ENCODE peak calls at places on chromosomes 5 and 9, in four cellular contexts. S is naive thymus-derived CD4-positive, alpha-beta T cell; G is right cardiac atrium; V is transverse colon. F is an unnamed sample.

GRCh38 chr9:134601764-134602163 is 39.8 kb upstream of the COL5A1 start:
- DNase-seq in G (no peak), S (no peak), V (no peak), F (no peak)

GRCh38 chr5:17189381-17190036 is 27.9 kb upstream of the BASP1 start:
- DNase-seq in S (peak), G (peak), V (peak), F (peak)

GRCh38 chr5:43315697-43316096 is 2.5 kb upstream of the HMGCS1 start:
- DNase-seq in S (no peak), V (no peak), G (no peak), F (no peak)

GRCh38 chr5:168086104-168086610 is 205.3 kb upstream of the WWC1 start:
- DNase-seq in V (peak), G (no peak), S (no peak), F (no peak)

GRCh38 chr5:136031713-136032112 is 2.9 kb downstream of the TGFBI start:
- DNase-seq in V (no peak), G (no peak), S (no peak), F (no peak)

GRCh38 chr9:137252555-137253506 is 1.7 kb downstream of the STPG3 start:
- DNase-seq in G (no peak), V (no peak), S (no peak), F (no peak)

GRCh38 chr9:2787065-2787464 is 56.8 kb downstream of the PUM3 start:
- DNase-seq in V (no peak), S (no peak), G (no peak), F (no peak)

GRCh38 chr9:116072046-116072445 is 81.5 kb upstream of the PAPPA start:
- DNase-seq in V (no peak), G (no peak), S (no peak), F (no peak)

GRCh38 chr5:53366245-53366644 is 114.2 kb upstream of the FST start:
- DNase-seq in S (no peak), V (no peak), G (no peak), F (no peak)

GRCh38 chr5:79990205-79990597 is 861 bp downstream of the MTX3 start:
- DNase-seq in G (no peak), S (peak), V (no peak), F (no peak)

GRCh38 chr9:70066418-70066817 is 22.8 kb downstream of the MAMDC2 start:
- DNase-seq in G (no peak), V (no peak), S (no peak), F (no peak)

GRCh38 chr5:37272564-37272963 is 23.4 kb upstream of the CPLANE1 start:
- DNase-seq in G (no peak), S (no peak), V (peak), F (no peak)

GRCh38 chr5:77851229-77852067 is 75.3 kb upstream of the TBCA start:
- DNase-seq in V (no peak), G (peak), S (no peak), F (no peak)

GRCh38 chr9:9585920-9586319 is 1026.9 kb downstream of the PTPRD start:
- DNase-seq in G (no peak), V (no peak), S (no peak), F (no peak)

GRCh38 chr9:135864447-135865049 is 42.8 kb downstream of the CAMSAP1 start:
- DNase-seq in S (peak), G (peak), V (peak), F (peak)

GRCh38 chr5:171115519-171115918 is 193.5 kb upstream of the TLX3 start:
- DNase-seq in V (no peak), G (no peak), S (no peak), F (no peak)

GRCh38 chr5:100667021-100667671 is 132.0 kb downstream of the FAM174A start:
- DNase-seq in V (no peak), S (no peak), G (no peak), F (peak)

GRCh38 chr5:159971931-159972461 is 36.9 kb upstream of the TTC1 start:
- DNase-seq in G (peak), S (no peak), V (peak), F (no peak)

GRCh38 chr9:136303066-136303824 is 649 bp downstream of the CCDC187 start:
- DNase-seq in S (no peak), V (no peak), G (peak), F (no peak)

GRCh38 chr5:138641547-138642298 is 66.5 kb upstream of the HSPA9 start:
- DNase-seq in S (peak), G (peak), V (peak), F (peak)

GRCh38 chr9:96136992-96137665 is 164.8 kb downstream of the HSD17B3 start:
- DNase-seq in V (peak), S (no peak), G (no peak), F (no peak)

GRCh38 chr5:150377964-150378694 is 20.6 kb downstream of the TCOF1 start:
- DNase-seq in V (no peak), G (no peak), S (no peak), F (no peak)

GRCh38 chr9:122099271-122099869 is 6.3 kb upstream of the TTLL11 start:
- DNase-seq in S (peak), V (peak), G (peak), F (peak)

GRCh38 chr9:13832451-13832850 is 481.5 kb downstream of the NFIB start:
- DNase-seq in G (no peak), S (no peak), V (no peak), F (no peak)

GRCh38 chr9:137031904-137032639 is at the start of gene FUT7:
- DNase-seq in S (no peak), V (no peak), G (no peak), F (no peak)

GRCh38 chr9:107478805-107479204 is 10.8 kb downstream of the KLF4 start:
- DNase-seq in S (no peak), G (no peak), V (no peak), F (no peak)

GRCh38 chr9:101311759-101312420 is 72.9 kb downstream of the BAAT start:
- DNase-seq in G (no peak), S (peak), V (no peak), F (peak)

GRCh38 chr9:130043654-130044623 is 950 bp upstream of the FNBP1 start:
- DNase-seq in V (peak), G (peak), S (no peak), F (no peak)

GRCh38 chr5:172714491-172715420 is 56.2 kb downstream of the DUSP1 start:
- DNase-seq in G (peak), S (peak), V (peak), F (peak)

F was measured in Jurkat, Clone E6-1.